ENCODE peak calls at places on chromosomes 7 and 10, in five cellular contexts. J is HCT116, C is lung, A is AG04450, R is dorsolateral prefrontal cortex. M is an unnamed sample.

GRCh38 chr7:43152696-43153095 is 40.2 kb downstream of the HECW1 start:
- DNase-seq in A (no peak), J (no peak), C (no peak), R (no peak), M (no peak)

GRCh38 chr10:125060851-125061556 is 99.4 kb downstream of the CTBP2 start:
- DNase-seq in A (peak; percentile 56), R (peak; percentile 90), C (peak; percentile 82), J (peak; percentile 40), M (peak; percentile 78)

GRCh38 chr10:45379891-45380540 is 6.0 kb downstream of the ALOX5 start:
- DNase-seq in A (no peak), J (no peak), C (no peak), R (no peak), M (no peak)

GRCh38 chr7:105853931-105854419 is 22.4 kb downstream of the ATXN7L1 start:
- DNase-seq in J (no peak), C (no peak), A (no peak), R (peak; percentile 45), M (peak; percentile 52)

GRCh38 chr10:1424648-1425047 is 312.7 kb downstream of the ADARB2 start:
- DNase-seq in R (no peak), A (no peak), C (no peak), J (no peak), M (no peak)

GRCh38 chr10:63766766-63767505 is 245.7 kb downstream of the REEP3 start:
- DNase-seq in A (no peak), J (no peak), C (no peak), R (peak; percentile 43), M (peak; percentile 63)

GRCh38 chr10:69359089-69360025 is 57.4 kb downstream of the TACR2 start:
- DNase-seq in A (no peak), R (no peak), J (no peak), C (no peak), M (peak; percentile 65)

GRCh38 chr7:98638853-98639252 is 21.8 kb downstream of the NPTX2 start:
- DNase-seq in C (no peak), A (no peak), R (no peak), J (no peak), M (no peak)

GRCh38 chr10:58641708-58642107 is 129.0 kb downstream of the BICC1 start:
- DNase-seq in C (no peak), J (no peak), A (no peak), R (no peak), M (peak; percentile 93)

GRCh38 chr10:11150255-11150731 is 132.6 kb downstream of the CELF2 start:
- DNase-seq in A (no peak), C (no peak), J (no peak), R (no peak), M (no peak)
- H3K4me3 ChIP-seq in A (no peak overlapping the region), C (no peak overlapping the region), J (no peak overlapping the region), R (no peak overlapping the region), M (no peak overlapping the region)

GRCh38 chr10:33204049-33204448 is 130.4 kb downstream of the NRP1 start:
- DNase-seq in J (no peak), R (no peak), C (no peak), A (no peak), M (no peak)
- TF ChIP-seq CTCF in J (no peak), R (no peak), C (no peak), A (no peak), M (no peak)

GRCh38 chr7:2970907-2971306 is 72.8 kb downstream of the CARD11 start:
- DNase-seq in J (no peak), R (no peak), C (no peak), A (no peak), M (no peak)
- H3K4me3 ChIP-seq in J (no peak overlapping the region), R (no peak overlapping the region), C (no peak overlapping the region), A (no peak overlapping the region), M (no peak overlapping the region)

DNA sequence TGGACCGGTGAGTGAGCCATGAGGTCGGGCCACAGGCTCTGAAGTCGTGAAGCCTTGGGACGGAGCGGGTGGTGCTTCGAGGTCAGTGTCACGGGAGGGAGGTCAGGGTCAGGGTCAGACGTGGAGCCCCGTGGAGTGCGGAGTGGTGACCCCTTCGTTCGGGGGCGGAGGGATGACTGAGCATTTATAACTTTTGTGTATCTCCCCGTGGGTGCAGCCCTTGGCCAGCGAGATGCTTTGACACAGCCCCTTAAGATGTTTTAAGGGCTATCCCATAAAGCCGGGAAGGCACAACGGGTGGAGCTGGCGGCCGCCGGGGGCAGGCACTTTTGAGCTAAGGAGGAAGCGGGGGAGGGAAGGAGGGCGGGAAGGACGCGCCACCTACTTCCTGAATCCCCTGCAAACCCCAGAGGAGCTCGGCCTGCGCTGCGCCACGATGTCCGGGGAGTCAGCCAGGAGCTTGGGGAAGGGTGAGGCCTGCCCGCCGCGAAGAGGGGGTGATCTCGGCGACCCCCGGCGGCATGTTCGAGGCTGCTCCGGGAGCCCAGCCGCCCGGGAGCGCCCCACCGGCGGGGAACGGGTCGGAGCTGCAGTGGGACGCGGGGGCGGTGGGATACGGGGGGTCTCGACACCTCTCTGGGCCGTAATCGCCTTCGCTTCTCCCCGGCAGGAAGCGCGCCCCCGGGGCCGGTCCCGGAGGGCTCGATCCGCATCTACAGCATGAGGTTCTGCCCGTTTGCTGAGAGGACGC is at the start of gene GSTO1:
- DNase-seq in A (peak; percentile 46), C (peak; percentile 83), J (peak; percentile 51), R (peak; percentile 84), M (peak; percentile 79)
- TF ChIP-seq CTCF in A (peak; percentile 2), C (no peak), J (no peak), R (no peak), M (no peak)

GRCh38 chr7:134891262-134892001 is 94.9 kb upstream of the AGBL3 start:
- DNase-seq in J (peak; percentile 94), C (peak; percentile 61), A (peak; percentile 69), R (peak; percentile 84), M (peak; percentile 100)
- H3K4me3 ChIP-seq in J (peak overlapping the region; percentile 69), C (peak overlapping the region; percentile 36), A (peak overlapping the region; percentile 63), R (peak overlapping the region; percentile 69), M (peak overlapping the region; percentile 85)

GRCh38 chr10:15370741-15371701 is at the start of gene FAM171A1:
- DNase-seq in J (no peak), C (no peak), A (no peak), R (peak; percentile 66), M (peak; percentile 18)
- TF ChIP-seq CTCF in J (peak; percentile 26), C (no peak), A (peak; percentile 2), R (peak; percentile 56), M (no peak)

DNA sequence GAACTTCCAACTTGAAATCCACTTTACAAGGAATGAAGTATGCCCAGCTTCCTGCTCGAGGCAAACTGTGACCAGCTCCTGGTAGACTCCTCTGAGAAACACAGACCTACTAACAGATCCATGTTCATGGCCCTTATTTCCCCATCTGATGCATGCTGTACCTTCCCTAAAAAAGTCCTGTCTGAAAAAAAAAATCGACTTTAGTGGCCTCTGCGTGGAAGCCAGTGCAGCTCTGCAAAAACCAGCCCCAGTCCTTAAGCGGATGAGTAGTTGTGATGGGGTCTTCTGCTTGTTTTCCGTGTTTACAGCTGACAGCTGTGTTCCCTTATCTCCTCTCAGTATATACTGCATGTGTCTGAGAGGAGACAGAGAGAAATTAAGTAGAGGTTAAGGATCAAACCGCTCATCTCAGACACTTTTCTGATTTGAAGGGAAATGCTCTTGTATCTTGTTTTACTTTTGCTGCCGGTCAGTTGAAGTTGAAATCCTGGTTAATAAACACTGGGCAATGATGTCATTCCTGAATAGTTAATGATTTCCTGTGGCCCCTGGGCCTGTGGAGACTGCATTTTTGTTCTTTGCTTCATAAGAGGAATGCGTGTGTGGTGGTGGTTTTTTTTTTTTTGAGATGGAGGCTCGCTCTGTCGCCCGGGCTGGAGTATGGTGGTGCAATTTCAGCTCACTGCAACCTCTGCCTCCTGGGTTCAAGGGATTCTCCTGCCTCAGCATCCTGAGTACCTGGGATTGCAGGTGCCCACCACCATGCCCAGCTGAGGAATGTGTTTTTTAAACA is 67.6 kb downstream of the DOCK1 start:
- DNase-seq in A (peak; percentile 91), J (no peak), C (no peak), R (no peak), M (peak; percentile 83)
- H3K4me3 ChIP-seq in A (peak overlapping the region; percentile 21), J (no peak overlapping the region), C (no peak overlapping the region), R (no peak overlapping the region), M (no peak overlapping the region)